ENCODE peak calls at places on chromosomes 7 and 10, in nine cellular contexts. Y is left ventricle myocardium inferior, O is brain microvascular endothelial cell, U is right lobe of liver, H is body of pancreas, R is astrocyte, J is GM12878, B is tibial artery, G is IMR-90. Z is an unnamed sample. For H3K27me3, the result is how much of the 10 kb centered on the place peaks cover.

GRCh38 chr10:10661176-10661575 is 356.5 kb upstream of the CELF2 start:
- DNase-seq in H (no peak), J (no peak), R (no peak), U (no peak), B (no peak), O (no peak), G (peak), Y (no peak), Z (no peak)

GRCh38 chr7:25777969-25778767 is 373.8 kb upstream of the NFE2L3 start:
- DNase-seq in O (no peak), R (no peak), B (no peak), G (no peak), H (no peak), J (no peak), Y (no peak), U (no peak), Z (no peak)

GRCh38 chr10:127190427-127190826 is 6.0 kb downstream of the INSYN2A start:
- DNase-seq in R (no peak), U (no peak), O (no peak), G (no peak), B (no peak), H (no peak), J (no peak), Y (no peak), Z (no peak)

GRCh38 chr10:133028158-133028557 is 59.6 kb upstream of the ADGRA1 start:
- DNase-seq in B (no peak), R (no peak), J (no peak), Y (no peak), U (no peak), O (no peak), G (no peak), H (no peak), Z (no peak)

GRCh38 chr7:82080254-82080924 is 310.5 kb upstream of the HGF start:
- DNase-seq in Y (no peak), J (peak), R (no peak), O (no peak), G (peak), B (no peak), U (no peak), H (no peak), Z (no peak)

GRCh38 chr7:26074919-26075318 is 77.1 kb upstream of the NFE2L3 start:
- DNase-seq in G (no peak), H (no peak), U (no peak), J (no peak), Y (no peak), B (no peak), O (no peak), R (no peak), Z (no peak)

GRCh38 chr7:129311429-129311828 is 86.6 kb downstream of the AHCYL2 start:
- DNase-seq in J (no peak), R (no peak), B (no peak), U (no peak), G (no peak), Y (no peak), H (no peak), O (no peak), Z (no peak)

GRCh38 chr10:92239600-92240288 is 51.1 kb downstream of the CPEB3 start:
- DNase-seq in O (peak), B (peak), G (peak), Y (peak), J (no peak), H (peak), R (peak), U (peak), Z (peak)

GRCh38 chr7:149466364-149466763 is 5.5 kb upstream of the ZNF777 start:
- DNase-seq in Y (no peak), B (no peak), J (no peak), O (no peak), R (no peak), G (no peak), U (no peak), H (no peak), Z (no peak)

GRCh38 chr7:115113131-115113530 is 191.2 kb downstream of the MDFIC start:
- DNase-seq in Y (no peak), R (no peak), B (no peak), G (no peak), U (no peak), J (no peak), H (no peak), O (no peak), Z (no peak)

GRCh38 chr7:44508328-44508990 is 18.0 kb upstream of the NUDCD3 start:
- DNase-seq in B (no peak), Y (no peak), J (no peak), R (no peak), U (no peak), O (no peak), H (no peak), G (no peak), Z (no peak)

GRCh38 chr10:1293636-1294440 is 237.7 kb downstream of the WDR37 start:
- DNase-seq in H (no peak), Y (no peak), B (no peak), J (no peak), O (no peak), R (no peak), G (no peak), U (no peak), Z (no peak)

GRCh38 chr7:2894118-2894940 is 50.2 kb upstream of the GNA12 start:
- DNase-seq in B (no peak), J (peak), O (no peak), H (no peak), G (no peak), U (no peak), R (no peak), Y (no peak), Z (no peak)

GRCh38 chr7:16759840-16760239 is 6.3 kb downstream of the TSPAN13 start:
- DNase-seq in R (no peak), J (no peak), O (no peak), H (no peak), B (no peak), Y (no peak), U (no peak), G (no peak), Z (no peak)

GRCh38 chr7:157640144-157640543 is 303.3 kb downstream of the DNAJB6 start:
- DNase-seq in R (no peak), Y (no peak), H (no peak), J (no peak), O (no peak), G (no peak), B (no peak), U (no peak), Z (no peak)

GRCh38 chr10:513393-513792 is 176.1 kb downstream of the DIP2C start:
- DNase-seq in B (no peak), R (no peak), G (no peak), O (no peak), Y (no peak), H (peak), U (no peak), J (peak), Z (peak)

GRCh38 chr7:47786557-47787248 is 161.6 kb downstream of the PKD1L1 start:
- DNase-seq in G (peak), B (peak), U (no peak), H (peak), R (peak), Y (peak), J (no peak), O (peak), Z (no peak)

GRCh38 chr10:68598978-68599753 is 39.0 kb downstream of the TET1 start:
- DNase-seq in O (no peak), G (peak), R (peak), H (peak), Y (peak), B (no peak), U (peak), J (no peak), Z (no peak)

GRCh38 chr7:158283016-158283974 is 304.3 kb downstream of the PTPRN2 start:
- DNase-seq in H (no peak), Y (no peak), G (no peak), B (peak), U (no peak), J (no peak), O (no peak), R (no peak), Z (peak)

GRCh38 chr10:7272008-7272407 is 138.8 kb downstream of the SFMBT2 start:
- DNase-seq in H (no peak), U (no peak), B (no peak), O (no peak), G (no peak), R (no peak), J (no peak), Y (no peak), Z (no peak)

GRCh38 chr10:35341521-35341920 is 5.2 kb downstream of the CCNY start:
- DNase-seq in G (no peak), U (no peak), R (no peak), H (no peak), O (no peak), B (no peak), J (peak), Y (no peak), Z (no peak)

GRCh38 chr10:14291296-14291695 is 39.4 kb downstream of the FRMD4A start:
- DNase-seq in O (no peak), H (no peak), B (no peak), R (no peak), Y (no peak), G (no peak), U (no peak), J (no peak), Z (no peak)

GRCh38 chr10:89916481-89916880 is 215.1 kb downstream of the KIF20B start:
- DNase-seq in O (no peak), Y (no peak), G (no peak), J (no peak), R (peak), U (no peak), H (no peak), B (no peak), Z (no peak)

GRCh38 chr7:111126987-111127386 is 36.1 kb downstream of the LRRN3 start:
- DNase-seq in U (no peak), Y (no peak), H (no peak), B (no peak), J (no peak), O (peak), G (peak), R (peak), Z (no peak)

GRCh38 chr10:79275431-79275851 is 71.8 kb upstream of the PPIF start:
- DNase-seq in O (no peak), J (no peak), B (peak), U (no peak), Y (peak), G (no peak), H (no peak), R (peak), Z (no peak)

GRCh38 chr7:2242541-2243482 is 786 bp downstream of the NUDT1 start:
- DNase-seq in O (no peak), U (no peak), J (no peak), R (no peak), B (no peak), Y (no peak), G (peak), H (no peak), Z (no peak)

GRCh38 chr10:34768261-34768971 is 46.7 kb downstream of the PARD3 start:
- DNase-seq in B (peak), H (peak), O (no peak), R (peak), G (peak), J (no peak), Y (peak), U (peak), Z (peak)

GRCh38 chr7:155813125-155813524 is 862 bp upstream of the SHH start:
- DNase-seq in B (no peak), R (no peak), G (no peak), H (no peak), J (no peak), Y (no peak), O (no peak), U (peak), Z (no peak)

GRCh38 chr7:155811895-155812761 is at the start of gene SHH:
- DNase-seq in O (no peak), J (no peak), Y (no peak), B (no peak), G (peak), H (no peak), U (no peak), R (no peak), Z (no peak)

GRCh38 chr7:155809947-155810606 is 2.2 kb downstream of the SHH start:
- DNase-seq in B (no peak), O (no peak), H (no peak), J (no peak), G (no peak), U (no peak), R (no peak), Y (no peak), Z (peak)

GRCh38 chr7:155810607-155811559 is 1.4 kb downstream of the SHH start:
- DNase-seq in Y (no peak), H (no peak), O (no peak), B (no peak), R (no peak), U (no peak), G (no peak), J (no peak), Z (no peak)

GRCh38 chr7:155811560-155811894 is 736 bp downstream of the SHH start:
- DNase-seq in B (no peak), J (no peak), Y (no peak), R (no peak), G (no peak), O (no peak), H (no peak), U (no peak), Z (peak)
- H3K27me3 ChIP-seq in B (under half), J (under half), Y (half or more), R (half or more), G (half or more), O (half or more), H (under half), U (under half), Z (half or more)

DNA sequence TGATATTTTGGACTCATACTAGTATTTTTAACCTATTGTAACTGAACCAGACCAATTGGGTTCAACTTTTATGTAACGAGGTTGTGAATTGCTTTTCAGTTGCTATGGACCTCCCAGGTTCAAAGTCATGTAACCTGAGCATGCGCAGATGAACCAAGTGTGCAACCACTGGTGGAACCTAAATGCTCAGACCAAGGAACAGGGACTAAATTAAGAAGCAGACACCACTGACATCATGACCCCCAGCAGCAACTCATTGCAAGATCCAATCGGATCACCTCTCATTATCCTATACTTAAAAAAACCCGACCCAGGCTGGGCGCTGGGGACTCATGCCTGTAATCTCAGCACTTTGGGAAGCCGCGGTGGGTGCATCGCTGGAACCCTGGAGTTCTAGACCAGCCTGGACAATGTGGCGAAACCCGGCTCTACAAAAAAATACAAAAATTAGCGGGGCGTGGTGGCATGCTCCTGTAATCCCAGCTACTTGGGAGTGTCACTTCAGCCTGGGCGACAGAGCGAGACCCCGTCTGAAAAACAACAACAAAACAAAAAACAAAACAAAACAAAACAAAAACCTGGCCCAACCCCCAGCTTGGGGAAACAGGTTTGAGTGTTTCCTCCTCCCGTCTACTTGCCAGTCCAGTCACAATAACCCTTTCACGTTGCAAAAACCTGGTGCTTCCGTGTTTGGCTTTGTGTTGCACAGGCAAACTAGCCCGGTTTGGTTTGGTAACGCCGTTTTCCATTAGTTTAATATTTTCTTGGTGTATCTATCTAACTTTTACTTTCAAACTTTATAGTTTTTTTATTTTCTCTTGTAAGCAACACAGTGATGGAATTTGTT is 11.3 kb upstream of the ZNF518A start:
- DNase-seq in J (no peak), Y (no peak), O (no peak), G (no peak), H (no peak), U (no peak), R (no peak), B (no peak), Z (no peak)
- H3K27me3 ChIP-seq in J (under half), Y (half or more), O (under half), G (under half), H (under half), U (under half), R (under half), B (under half), Z (half or more)

DNA sequence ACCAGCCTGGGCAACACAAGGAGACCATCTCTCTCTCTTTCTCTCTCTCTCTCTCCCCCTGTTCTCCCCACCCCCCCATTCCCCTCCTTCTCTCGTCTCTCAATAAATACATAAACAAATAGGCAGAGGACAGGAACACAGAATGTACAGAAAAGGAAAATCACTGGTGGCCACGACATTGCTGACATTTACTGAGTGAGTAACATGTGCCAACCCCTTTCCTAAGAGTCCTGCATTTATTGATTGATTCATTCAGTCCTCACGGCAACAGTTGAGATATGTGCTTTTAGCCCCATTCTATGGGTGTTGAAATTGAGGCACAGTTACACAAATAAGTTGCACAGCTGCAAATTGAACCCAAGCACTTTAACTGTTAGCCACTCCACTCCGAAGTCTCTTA is 114.3 kb upstream of the SAMD8 start:
- DNase-seq in B (no peak), R (no peak), G (no peak), O (no peak), U (no peak), H (no peak), Y (no peak), J (no peak), Z (no peak)
- H3K27me3 ChIP-seq in B (under half), R (under half), G (under half), O (under half), U (under half), H (under half), Y (under half), J (under half), Z (under half)

GRCh38 chr7:122306320-122307227 is 2.0 kb upstream of the FEZF1 start:
- DNase-seq in G (no peak), O (no peak), U (no peak), J (no peak), B (no peak), Y (no peak), R (no peak), H (no peak), Z (no peak)
- H3K27me3 ChIP-seq in G (half or more), O (half or more), U (under half), J (under half), B (under half), Y (half or more), R (half or more), H (under half), Z (half or more)

GRCh38 chr10:113716109-113717010 is 35.1 kb upstream of the PLEKHS1 start:
- DNase-seq in U (no peak), R (no peak), H (no peak), G (no peak), Y (no peak), J (no peak), B (no peak), O (no peak), Z (no peak)
- H3K27me3 ChIP-seq in U (under half), R (under half), H (under half), G (under half), Y (under half), J (under half), B (under half), O (under half), Z (under half)

DNA sequence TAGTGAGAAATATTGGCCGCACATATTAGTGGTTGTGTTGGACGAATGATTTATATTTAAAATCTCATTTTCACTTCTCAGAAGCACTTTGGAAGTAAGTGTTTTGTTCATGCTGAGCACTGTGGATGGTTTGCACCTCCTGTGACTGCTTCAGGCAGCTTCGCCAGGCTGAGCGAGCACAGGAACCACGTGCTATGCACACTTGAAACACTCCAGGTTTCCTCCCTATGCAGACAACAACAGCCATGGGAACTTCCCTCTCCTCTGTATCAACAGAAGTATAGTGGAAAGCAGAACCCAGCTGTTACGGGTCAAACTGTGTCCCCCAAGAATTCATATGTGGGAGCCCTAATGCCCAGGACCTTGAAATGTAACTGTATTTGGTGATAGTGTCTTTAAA is 67.3 kb upstream of the WDR11 start:
- DNase-seq in U (no peak), Y (no peak), H (no peak), J (no peak), R (no peak), O (no peak), B (no peak), G (no peak), Z (no peak)
- H3K27me3 ChIP-seq in U (under half), Y (under half), H (under half), J (under half), R (under half), O (under half), B (under half), G (under half), Z (under half)

GRCh38 chr10:100803481-100803880 is 58.1 kb downstream of the PAX2 start:
- DNase-seq in Y (no peak), R (no peak), J (no peak), U (no peak), G (no peak), H (no peak), B (no peak), O (no peak), Z (peak)
- H3K27me3 ChIP-seq in Y (half or more), R (under half), J (under half), U (under half), G (half or more), H (under half), B (under half), O (under half), Z (under half)